ENCODE peak calls at places on chromosomes 5 and 9, in nine cellular contexts. Q is left ventricle myocardium inferior; H is stimulated activated CD4-positive, alpha-beta T cell treated with anti-CD3 and anti-CD28 coated beads, Interleukin-12 subunit alpha, Interleukin-12 subunit beta, amount 100 ng/mL, for 48 hours; O is astrocyte of the spinal cord; V is NCI-H345; B is RWPE1; G is AG10803; Z is HTR-8/SVneo; J is NCI-H2081. N is an unnamed sample.

GRCh38 chr5:94031631-94032030 is 290.2 kb upstream of the POU5F2 start:
- DNase-seq in Q (no peak), H (no peak), O (no peak), V (no peak), B (no peak), G (peak), Z (no peak), J (no peak), N (no peak)

GRCh38 chr9:92426501-92426900 is 2.2 kb upstream of the OMD start:
- DNase-seq in Q (no peak), H (no peak), O (no peak), V (no peak), B (no peak), G (no peak), Z (no peak), J (peak), N (no peak)

GRCh38 chr9:33311953-33312352 is 21.6 kb downstream of the NFX1 start:
- DNase-seq in Q (no peak), H (no peak), O (no peak), V (no peak), B (no peak), G (no peak), Z (no peak), J (no peak), N (no peak)

GRCh38 chr9:16105576-16105975 is 552.7 kb downstream of the CCDC171 start:
- DNase-seq in Q (no peak), H (no peak), O (peak), V (no peak), B (no peak), G (no peak), Z (no peak), J (no peak), N (no peak)

GRCh38 chr9:36163840-36164175 is 5.4 kb upstream of the CCIN start:
- DNase-seq in Q (no peak), H (no peak), O (peak), V (no peak), B (no peak), G (peak), Z (no peak), J (no peak), N (no peak)

GRCh38 chr9:2765250-2765880 is 48.1 kb downstream of the KCNV2 start:
- DNase-seq in Q (no peak), H (no peak), O (no peak), V (no peak), B (no peak), G (no peak), Z (no peak), J (no peak), N (no peak)

GRCh38 chr5:54807421-54807820 is 178.0 kb downstream of the ESM1 start:
- DNase-seq in Q (no peak), H (no peak), O (peak), V (no peak), B (peak), G (peak), Z (peak), J (no peak), N (no peak)

GRCh38 chr9:91177081-91177480 is 184.6 kb downstream of the AUH start:
- DNase-seq in Q (no peak), H (no peak), O (no peak), V (no peak), B (no peak), G (no peak), Z (no peak), J (no peak), N (no peak)

GRCh38 chr9:24293391-24293790 is 252.3 kb downstream of the IZUMO3 start:
- DNase-seq in Q (no peak), H (no peak), O (no peak), V (no peak), B (no peak), G (no peak), Z (no peak), J (peak), N (no peak)

GRCh38 chr9:96874947-96875459 is 20.7 kb upstream of the ZNF782 start:
- DNase-seq in Q (no peak), H (no peak), O (peak), V (peak), B (peak), G (no peak), Z (no peak), J (peak), N (peak)

GRCh38 chr9:27184556-27185351 is 75.7 kb downstream of the TEK start:
- DNase-seq in Q (no peak), H (no peak), O (peak), V (peak), B (no peak), G (peak), Z (no peak), J (no peak), N (no peak)

GRCh38 chr5:133827001-133827400 is 141.4 kb downstream of the C5orf15 start:
- DNase-seq in Q (no peak), H (no peak), O (no peak), V (peak), B (no peak), G (no peak), Z (no peak), J (peak), N (no peak)

GRCh38 chr9:20987521-20987920 is 43.9 kb downstream of the HACD4 start:
- DNase-seq in Q (no peak), H (no peak), O (no peak), V (no peak), B (no peak), G (no peak), Z (no peak), J (no peak), N (no peak)

GRCh38 chr5:96080557-96080956 is 118.9 kb upstream of the ELL2 start:
- DNase-seq in Q (no peak), H (no peak), O (peak), V (no peak), B (no peak), G (peak), Z (no peak), J (no peak), N (no peak)

GRCh38 chr5:136025900-136026299 is 2.9 kb upstream of the TGFBI start:
- DNase-seq in Q (no peak), H (no peak), O (no peak), V (no peak), B (no peak), G (peak), Z (no peak), J (no peak), N (no peak)

GRCh38 chr9:73855206-73855605 is 641.9 kb upstream of the RORB start:
- DNase-seq in Q (no peak), H (no peak), O (no peak), V (no peak), B (no peak), G (no peak), Z (no peak), J (no peak), N (no peak)

GRCh38 chr9:131419029-131419614 is 25.2 kb downstream of the PRRC2B start:
- DNase-seq in Q (no peak), H (no peak), O (no peak), V (no peak), B (no peak), G (peak), Z (no peak), J (no peak), N (no peak)

GRCh38 chr5:123882946-123883345 is 371.0 kb downstream of the CSNK1G3 start:
- DNase-seq in Q (no peak), H (no peak), O (peak), V (no peak), B (no peak), G (no peak), Z (peak), J (no peak), N (no peak)

N was measured in activated CD4-positive, alpha-beta T cell treated with anti-CD3 and anti-CD28 coated beads, Interleukin-2, amount 50 U/mL, for 24 hours.